ENCODE peak calls at places on chromosome 15, in five cellular contexts. R, Z, G, H and E are unnamed samples.
A peak's percentile ranks its signal among the peaks of the same experiment; 100 is the strongest.

GRCh38 chr15:59350421-59350732 is 22.3 kb downstream of the MYO1E start:
- ATAC-seq in G (no peak), R (peak; percentile 67), Z (no peak), H (no peak), E (no peak)

GRCh38 chr15:33125883-33126535 is 68.5 kb downstream of the FMN1 start:
- ATAC-seq in R (no peak), Z (no peak), G (no peak), H (no peak), E (no peak)

GRCh38 chr15:72935521-72935920 is 116.7 kb upstream of the NEO1 start:
- ATAC-seq in G (no peak), H (no peak), R (no peak), Z (no peak), E (no peak)

GRCh38 chr15:83651541-83651940 is 2.4 kb upstream of the ADAMTSL3 start:
- ATAC-seq in R (no peak), H (no peak), G (no peak), Z (no peak), E (no peak)

GRCh38 chr15:81909229-81910087 is 136.4 kb downstream of the MEX3B start:
- ATAC-seq in Z (no peak), R (no peak), H (no peak), G (no peak), E (no peak)

GRCh38 chr15:90889313-90889730 is 5.0 kb downstream of the FES start:
- ATAC-seq in H (no peak), G (no peak), Z (no peak), R (no peak), E (no peak)

GRCh38 chr15:76776480-76776879 is 128.7 kb downstream of the SCAPER start:
- ATAC-seq in Z (no peak), G (no peak), H (no peak), R (no peak), E (no peak)

GRCh38 chr15:92690370-92690769 is 34.8 kb upstream of the FAM174B start:
- ATAC-seq in H (no peak), Z (no peak), G (no peak), R (no peak), E (no peak)

GRCh38 chr15:80536231-80536630 is 132.0 kb downstream of the ARNT2 start:
- ATAC-seq in G (no peak), H (no peak), R (no peak), Z (no peak), E (no peak)

GRCh38 chr15:37995461-37996347 is 61.3 kb downstream of the TMCO5A start:
- ATAC-seq in G (peak; percentile 93), R (peak; percentile 79), Z (peak; percentile 69), H (peak; percentile 41), E (peak; percentile 55)

GRCh38 chr15:42104095-42104891 is 9.9 kb upstream of the PLA2G4D start:
- ATAC-seq in Z (no peak), H (peak; percentile 66), G (no peak), R (no peak), E (no peak)

GRCh38 chr15:49979705-49980382 is 139.2 kb downstream of the ATP8B4 start:
- ATAC-seq in Z (no peak), G (peak; percentile 53), H (no peak), R (no peak), E (no peak)

GRCh38 chr15:78455749-78456148 is 17.7 kb downstream of the IREB2 start:
- ATAC-seq in G (peak; percentile 17), Z (peak; percentile 74), H (no peak), R (peak; percentile 60), E (no peak)

GRCh38 chr15:101560722-101561583 is 71.4 kb upstream of the PCSK6 start:
- ATAC-seq in R (no peak), H (no peak), G (no peak), Z (no peak), E (no peak)

GRCh38 chr15:83928392-83928734 is 274.4 kb downstream of the ADAMTSL3 start:
- ATAC-seq in Z (no peak), H (no peak), G (peak; percentile 90), R (no peak), E (no peak)

GRCh38 chr15:78051622-78052405 is 25.7 kb downstream of the TBC1D2B start:
- ATAC-seq in Z (no peak), G (no peak), R (no peak), H (no peak), E (no peak)

GRCh38 chr15:80308002-80308401 is 56.0 kb upstream of the CTXND1 start:
- ATAC-seq in Z (no peak), R (peak; percentile 71), H (peak; percentile 98), G (no peak), E (no peak)

GRCh38 chr15:75073197-75073596 is 49.8 kb downstream of the PPCDC start:
- ATAC-seq in R (no peak), Z (no peak), G (no peak), H (no peak), E (peak; percentile 36)

GRCh38 chr15:80934761-80935221 is 54.8 kb downstream of the MESD start:
- ATAC-seq in R (peak; percentile 74), G (no peak), Z (no peak), H (no peak), E (no peak)

GRCh38 chr15:92391640-92392039 is 2.0 kb upstream of the ST8SIA2 start:
- ATAC-seq in G (peak; percentile 71), R (peak; percentile 87), Z (no peak), H (peak; percentile 88), E (no peak)

GRCh38 chr15:91885714-91886265 is 32.3 kb downstream of the SLCO3A1 start:
- ATAC-seq in G (peak; percentile 79), R (peak; percentile 55), H (no peak), Z (no peak), E (no peak)

GRCh38 chr15:93076217-93076616 is 12.8 kb downstream of the RGMA start:
- ATAC-seq in R (no peak), Z (no peak), H (no peak), G (no peak), E (no peak)

GRCh38 chr15:51132384-51133139 is 37.9 kb upstream of the TNFAIP8L3 start:
- ATAC-seq in Z (peak; percentile 53), R (peak; percentile 89), H (peak; percentile 78), G (peak; percentile 36), E (peak; percentile 92)

GRCh38 chr15:53359038-53359437 is 400.4 kb downstream of the WDR72 start:
- ATAC-seq in R (no peak), G (no peak), Z (no peak), H (no peak), E (no peak)

GRCh38 chr15:41690636-41691035 is 30.4 kb downstream of the MGA start:
- ATAC-seq in G (peak; percentile 64), H (peak; percentile 57), R (no peak), Z (no peak), E (no peak)

GRCh38 chr15:82066455-82066854 is 20.6 kb upstream of the MEX3B start:
- ATAC-seq in R (no peak), Z (no peak), G (no peak), H (no peak), E (no peak)

GRCh38 chr15:81942655-81943054 is 103.2 kb downstream of the MEX3B start:
- ATAC-seq in H (no peak), Z (no peak), R (no peak), G (no peak), E (no peak)

GRCh38 chr15:39744334-39745103 is 38.1 kb downstream of the FSIP1 start:
- ATAC-seq in G (peak; percentile 20), Z (no peak), H (peak; percentile 35), R (peak; percentile 46), E (no peak)

GRCh38 chr15:34154725-34155204 is 52.9 kb downstream of the PGBD4 start:
- ATAC-seq in Z (no peak), H (no peak), R (peak; percentile 97), G (no peak), E (no peak)

GRCh38 chr15:78167227-78167888 is 18.2 kb downstream of the IDH3A start:
- ATAC-seq in Z (no peak), R (no peak), G (peak; percentile 86), H (no peak), E (no peak)

GRCh38 chr15:70023064-70023768 is 74.5 kb downstream of the TLE3 start:
- ATAC-seq in G (peak; percentile 97), H (no peak), Z (no peak), R (peak; percentile 17), E (peak; percentile 61)

GRCh38 chr15:22845289-22845900 is 6.9 kb downstream of the NIPA2 start:
- ATAC-seq in R (peak; percentile 38), H (peak; percentile 57), Z (no peak), G (peak; percentile 58), E (no peak)

GRCh38 chr15:93232840-93233239 is 143.8 kb upstream of the RGMA start:
- ATAC-seq in G (no peak), H (no peak), Z (no peak), R (peak; percentile 17), E (no peak)

GRCh38 chr15:29053661-29054131 is 167.9 kb downstream of the APBA2 start:
- ATAC-seq in H (no peak), R (no peak), Z (no peak), G (no peak), E (no peak)

GRCh38 chr15:78950906-78951840 is 6.3 kb upstream of the CTSH start:
- ATAC-seq in H (peak; percentile 81), Z (peak; percentile 34), G (peak; percentile 76), R (peak; percentile 85), E (no peak)

GRCh38 chr15:63277044-63277892 is at the start of gene APH1B:
- ATAC-seq in R (peak; percentile 94), G (peak; percentile 94), H (peak; percentile 92), Z (peak; percentile 78), E (peak; percentile 87)
- TF ChIP-seq POLR2A in R (peak; percentile 95), G (peak; percentile 89), H (peak; percentile 70), Z (no peak), E (peak; percentile 64)

GRCh38 chr15:88989578-88989977 is 76.4 kb upstream of the MFGE8 start:
- ATAC-seq in G (no peak), H (no peak), R (peak; percentile 55), Z (no peak), E (no peak)
- TF ChIP-seq CTCF in G (no peak), H (no peak), R (no peak), Z (no peak), E (no peak)

DNA sequence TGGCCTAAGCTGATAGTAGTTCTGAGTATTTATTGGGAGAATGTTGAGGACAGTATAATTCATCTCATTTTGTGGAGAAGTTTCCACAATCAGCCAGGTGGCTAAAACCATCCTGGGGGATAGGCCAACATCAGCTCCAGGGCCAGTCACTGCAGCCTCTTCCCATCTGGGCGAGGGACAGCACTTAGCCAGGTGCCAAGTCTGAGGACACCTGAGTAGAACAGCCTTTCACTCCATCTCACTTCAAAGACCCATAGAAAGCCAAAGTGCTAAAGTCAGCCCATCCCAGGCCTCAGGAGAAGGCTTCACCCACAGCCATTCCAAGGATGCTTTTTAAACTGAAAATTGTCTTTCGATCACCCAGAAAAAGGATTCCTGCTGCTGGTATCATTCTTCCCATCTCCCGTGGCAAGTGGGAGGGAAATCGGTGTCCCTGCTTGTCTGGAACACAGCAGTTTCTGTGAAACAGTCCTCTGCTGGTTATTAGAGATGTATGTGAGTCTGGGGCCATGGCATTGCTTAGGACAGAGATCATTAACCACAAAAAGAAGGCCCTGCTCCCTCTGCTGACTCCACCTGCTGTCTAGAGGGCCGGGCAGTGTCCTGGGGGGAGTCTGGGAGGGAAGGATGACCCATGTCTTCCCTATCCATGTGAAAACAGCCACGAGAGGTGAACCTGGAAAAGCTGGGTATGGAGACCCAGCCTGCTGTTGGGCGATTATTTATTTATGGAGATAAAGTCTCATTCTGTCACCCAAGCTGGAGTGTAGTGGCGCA is 9.6 kb downstream of the CALML4 start:
- ATAC-seq in R (peak; percentile 4), Z (no peak), H (no peak), G (no peak), E (no peak)
- TF ChIP-seq POLR2A in R (no peak), Z (no peak), H (no peak), G (peak; percentile 32), E (no peak)

DNA sequence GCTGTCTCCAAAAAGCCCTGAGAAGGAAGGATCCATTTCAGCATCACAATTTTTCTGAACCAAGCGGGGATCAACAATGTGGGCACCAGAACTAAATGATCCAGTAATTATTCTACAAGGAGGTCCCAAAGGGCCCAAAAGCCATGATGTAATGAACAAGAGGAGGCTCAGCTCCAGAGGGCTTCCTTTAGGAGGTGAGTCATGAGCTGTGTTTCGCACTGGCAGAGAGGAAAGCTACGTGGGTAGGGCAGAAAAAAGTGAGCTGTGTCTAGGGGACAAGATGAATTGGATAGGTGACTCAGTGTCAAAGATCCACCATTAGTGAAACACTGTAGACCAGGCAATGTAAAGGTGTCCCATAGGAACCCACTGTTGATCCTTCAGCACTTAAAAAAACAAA is 113.4 kb downstream of the RORA start:
- ATAC-seq in Z (no peak), R (no peak), H (no peak), G (no peak), E (no peak)
- TF ChIP-seq CTCF in Z (no peak), R (no peak), H (no peak), G (no peak), E (no peak)